ENCODE peak calls at places on chromosomes 16 and 17, in five cellular contexts. U is stomach, B is neural progenitor cell, M is cardiac muscle cell, Z is endodermal cell. W is an unnamed sample. For H3K4me1, the result is how much of the 10 kb centered on the place peaks cover.

GRCh38 chr17:29240477-29240876 is 6.2 kb upstream of the CRYBA1 start:
- DNase-seq in U (no peak), B (peak), M (no peak), Z (no peak), W (no peak)

GRCh38 chr17:74566132-74566753 is 1.1 kb downstream of the CD300H start:
- DNase-seq in U (peak), B (peak), M (peak), Z (peak), W (no peak)

GRCh38 chr16:14309906-14310305 is 238.8 kb downstream of the MRTFB start:
- DNase-seq in U (no peak), B (no peak), M (no peak), Z (peak), W (no peak)

GRCh38 chr17:73782641-73783381 is 138.6 kb upstream of the SDK2 start:
- DNase-seq in U (no peak), B (peak), M (no peak), Z (peak), W (no peak)

GRCh38 chr17:32283745-32284207 is 18.1 kb downstream of the RHBDL3 start:
- DNase-seq in U (no peak), B (no peak), M (peak), Z (peak), W (no peak)

GRCh38 chr17:42403150-42403549 is 14.9 kb upstream of the STAT3 start:
- DNase-seq in U (peak), B (peak), M (no peak), Z (peak), W (no peak)

GRCh38 chr16:53968454-53968853 is 264.5 kb downstream of the FTO start:
- DNase-seq in U (no peak), B (no peak), M (no peak), Z (no peak), W (no peak)

GRCh38 chr16:75340715-75341500 is 89.5 kb upstream of the BCAR1 start:
- DNase-seq in U (no peak), B (no peak), M (peak), Z (no peak), W (no peak)

GRCh38 chr17:51434434-51435170 is 174.3 kb downstream of the UTP18 start:
- DNase-seq in U (no peak), B (no peak), M (no peak), Z (peak), W (no peak)

GRCh38 chr17:51018541-51018940 is 102.1 kb downstream of the SPAG9 start:
- DNase-seq in U (no peak), B (no peak), M (no peak), Z (no peak), W (no peak)

GRCh38 chr17:35727635-35728034 is 3.8 kb upstream of the RASL10B start:
- DNase-seq in U (no peak), B (no peak), M (no peak), Z (peak), W (no peak)

GRCh38 chr17:16486373-16487250 is 5.4 kb downstream of the LRRC75A start:
- DNase-seq in U (peak), B (peak), M (peak), Z (peak), W (no peak)

GRCh38 chr17:6555331-6556120 is 829 bp downstream of the PITPNM3 start:
- DNase-seq in U (peak), B (peak), M (peak), Z (peak), W (no peak)

GRCh38 chr17:72458301-72458700 is 337.5 kb downstream of the SOX9 start:
- DNase-seq in U (no peak), B (no peak), M (no peak), Z (no peak), W (no peak)

GRCh38 chr16:683396-684066 is 603 bp downstream of the JMJD8 start:
- DNase-seq in U (no peak), B (peak), M (no peak), Z (peak), W (no peak)
- H3K4me1 ChIP-seq in U (under half), B (under half), M (under half), Z (under half), W (half or more)

DNA sequence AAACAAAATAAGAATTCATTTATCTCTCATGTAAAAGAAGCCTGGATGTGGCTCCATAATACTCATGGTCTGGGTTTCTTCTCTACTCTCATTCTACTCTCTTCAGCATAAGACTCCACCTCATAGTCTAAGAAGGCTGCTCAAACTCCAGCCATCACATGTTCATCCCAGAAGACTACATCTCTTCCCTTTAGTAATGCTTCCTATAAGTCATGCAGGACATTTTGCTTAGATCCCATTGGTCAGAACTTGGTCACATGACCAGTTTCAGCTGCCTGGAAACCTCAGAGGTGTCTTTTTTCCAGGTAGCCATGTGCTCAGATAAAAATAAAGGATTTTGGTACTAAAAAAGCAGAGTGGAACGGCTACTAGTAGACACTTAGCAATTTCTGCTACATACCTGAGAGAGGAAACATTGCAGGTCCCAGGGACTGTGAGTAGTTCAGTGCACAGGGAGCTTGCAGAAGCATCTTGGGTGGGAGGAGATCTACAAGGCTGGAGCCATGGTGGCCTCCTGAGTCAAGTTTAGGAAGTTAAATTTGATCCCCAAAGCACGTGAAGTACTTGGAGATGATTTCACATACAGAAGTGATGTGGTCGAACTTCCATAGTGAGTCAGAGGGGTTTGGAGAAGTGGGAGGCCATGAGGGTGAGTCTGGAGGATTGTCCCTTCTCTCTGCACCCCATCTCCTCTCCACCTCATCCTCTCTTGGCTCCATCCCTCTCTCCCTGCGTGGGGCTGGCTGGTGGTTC is 110.2 kb downstream of the CCDC182 start:
- DNase-seq in U (no peak), B (no peak), M (no peak), Z (no peak), W (no peak)
- H3K4me1 ChIP-seq in U (under half), B (under half), M (under half), Z (under half), W (under half)

GRCh38 chr16:3878610-3879009 is 1.9 kb downstream of the CREBBP start:
- DNase-seq in U (no peak), B (no peak), M (peak), Z (no peak), W (no peak)

GRCh38 chr16:3874794-3875692 is 5.5 kb downstream of the CREBBP start:
- DNase-seq in U (no peak), B (no peak), M (no peak), Z (no peak), W (no peak)

GRCh38 chr16:3874242-3874641 is 6.3 kb downstream of the CREBBP start:
- DNase-seq in U (no peak), B (no peak), M (no peak), Z (no peak), W (no peak)

GRCh38 chr16:3876160-3876559 is 4.4 kb downstream of the CREBBP start:
- DNase-seq in U (no peak), B (no peak), M (no peak), Z (no peak), W (no peak)

GRCh38 chr16:3876695-3877094 is 3.8 kb downstream of the CREBBP start:
- DNase-seq in U (no peak), B (no peak), M (no peak), Z (no peak), W (no peak)
- H3K4me1 ChIP-seq in U (half or more), B (half or more), M (half or more), Z (under half), W (half or more)

DNA sequence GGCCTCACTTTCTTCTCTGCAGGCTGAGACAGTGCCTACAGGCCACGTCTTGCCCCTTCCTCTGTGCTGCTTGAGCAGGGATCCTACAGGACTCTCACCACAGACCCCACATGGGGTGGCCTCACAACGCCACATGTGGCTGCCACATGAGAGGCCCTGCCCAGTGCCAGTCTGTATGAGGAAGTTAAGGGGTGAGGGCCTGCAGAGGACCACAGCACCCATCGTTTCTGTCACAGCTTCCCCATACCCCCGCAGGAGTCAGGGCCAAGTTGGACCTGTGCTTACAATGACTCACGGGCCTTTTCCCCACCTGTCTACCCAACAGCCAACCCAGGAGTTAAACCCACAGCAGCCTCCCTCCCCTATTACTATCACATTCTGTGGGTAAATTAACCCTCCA is 2.9 kb upstream of the GSDMB start:
- DNase-seq in U (no peak), B (no peak), M (no peak), Z (no peak), W (no peak)
- H3K4me1 ChIP-seq in U (under half), B (under half), M (under half), Z (under half), W (half or more)

GRCh38 chr17:36931697-36932382 is 5.4 kb upstream of the LHX1 start:
- DNase-seq in U (no peak), B (no peak), M (peak), Z (peak), W (no peak)
- H3K4me1 ChIP-seq in U (half or more), B (half or more), M (under half), Z (under half), W (half or more)

GRCh38 chr16:67528222-67528869 is at the start of gene RIPOR1:
- DNase-seq in U (peak), B (peak), M (peak), Z (peak), W (no peak)

GRCh38 chr16:67529639-67530012 is 997 bp downstream of the RIPOR1 start:
- DNase-seq in U (no peak), B (peak), M (peak), Z (no peak), W (no peak)

GRCh38 chr16:67528870-67529638 is 425 bp downstream of the RIPOR1 start:
- DNase-seq in U (no peak), B (peak), M (peak), Z (peak), W (no peak)

GRCh38 chr16:67525176-67525860 is 3.3 kb upstream of the RIPOR1 start:
- DNase-seq in U (no peak), B (no peak), M (peak), Z (no peak), W (no peak)

GRCh38 chr16:67526149-67526732 is 2.4 kb upstream of the RIPOR1 start:
- DNase-seq in U (no peak), B (no peak), M (peak), Z (no peak), W (no peak)
- H3K4me1 ChIP-seq in U (under half), B (under half), M (under half), Z (under half), W (under half)

GRCh38 chr16:87360862-87361610 is 22.5 kb downstream of the FBXO31 start:
- DNase-seq in U (no peak), B (peak), M (no peak), Z (no peak), W (no peak)

GRCh38 chr16:87363771-87364476 is 19.7 kb downstream of the FBXO31 start:
- DNase-seq in U (peak), B (no peak), M (no peak), Z (no peak), W (no peak)

GRCh38 chr16:87359121-87359520 is 24.5 kb downstream of the FBXO31 start:
- DNase-seq in U (no peak), B (no peak), M (no peak), Z (no peak), W (no peak)

GRCh38 chr16:87365021-87365713 is 18.4 kb downstream of the FBXO31 start:
- DNase-seq in U (no peak), B (no peak), M (no peak), Z (no peak), W (no peak)

GRCh38 chr16:87361916-87362619 is 21.5 kb downstream of the FBXO31 start:
- DNase-seq in U (no peak), B (no peak), M (no peak), Z (no peak), W (no peak)
- H3K4me1 ChIP-seq in U (under half), B (under half), M (under half), Z (under half), W (under half)

DNA sequence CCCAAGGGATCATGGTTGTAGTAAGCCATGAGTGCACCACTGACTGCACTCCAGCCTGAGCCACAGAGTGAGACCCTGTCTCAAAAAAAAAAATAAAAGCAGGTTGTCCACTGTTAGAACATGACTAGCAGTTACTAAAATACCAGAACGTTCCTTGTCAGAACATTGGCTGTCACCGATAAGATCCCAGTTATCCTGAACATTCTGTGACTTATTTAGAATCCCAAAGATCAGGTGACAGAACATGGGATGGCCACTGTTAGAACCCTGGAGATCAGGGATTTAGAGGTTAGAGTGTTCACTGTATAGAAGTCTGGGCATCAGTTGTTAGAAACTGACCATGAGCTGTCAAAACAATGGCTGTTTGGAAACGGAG is 8.6 kb downstream of the CES4A start:
- DNase-seq in U (no peak), B (no peak), M (no peak), Z (no peak), W (no peak)
- H3K4me1 ChIP-seq in U (under half), B (under half), M (under half), Z (under half), W (under half)

GRCh38 chr16:27374231-27374793 is 27.7 kb upstream of the IL21R start:
- DNase-seq in U (no peak), B (no peak), M (no peak), Z (peak), W (no peak)

GRCh38 chr16:27378871-27379580 is 22.9 kb upstream of the IL21R start:
- DNase-seq in U (no peak), B (no peak), M (no peak), Z (peak), W (no peak)

GRCh38 chr16:27377666-27378485 is 24.1 kb upstream of the IL21R start:
- DNase-seq in U (no peak), B (no peak), M (no peak), Z (peak), W (no peak)

GRCh38 chr16:27373312-27373711 is 28.7 kb upstream of the IL21R start:
- DNase-seq in U (no peak), B (no peak), M (no peak), Z (peak), W (no peak)

DNA sequence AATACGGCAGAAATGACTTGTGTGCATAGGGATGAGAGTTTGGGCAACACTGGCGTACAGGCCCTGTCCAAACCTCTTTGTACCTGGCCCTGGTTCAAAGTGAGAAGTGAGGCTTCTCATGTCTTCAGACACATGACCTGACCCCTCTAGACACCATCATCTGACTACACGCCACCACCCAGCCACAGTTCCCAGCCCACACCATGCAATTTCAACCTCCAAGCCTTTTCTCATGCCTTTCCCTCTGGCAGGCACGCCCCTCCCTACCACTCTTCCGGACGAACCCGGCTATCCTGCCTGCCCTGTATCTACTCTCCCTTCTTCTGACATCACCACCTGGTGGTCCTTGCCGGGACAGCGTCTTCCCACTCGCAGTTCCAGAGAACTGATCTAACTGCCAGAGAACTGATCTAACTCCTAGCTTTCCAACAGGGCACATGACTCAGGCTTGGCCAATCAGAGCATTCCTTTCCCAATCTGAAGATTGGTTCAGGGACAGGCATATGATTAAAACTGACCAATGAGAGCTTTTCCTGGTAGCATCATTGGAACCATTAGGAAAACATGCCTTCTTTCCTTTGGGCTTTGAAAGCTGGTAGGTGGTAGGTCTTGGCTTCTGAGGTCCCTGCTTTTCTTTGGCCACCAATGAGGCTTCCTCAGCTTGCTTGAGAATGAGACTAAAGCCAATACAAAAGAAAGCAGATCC is 27.0 kb upstream of the IL21R start:
- DNase-seq in U (peak), B (peak), M (peak), Z (peak), W (no peak)
- H3K4me1 ChIP-seq in U (under half), B (under half), M (under half), Z (under half), W (half or more)

GRCh38 chr16:69064164-69064563 is 41.3 kb upstream of the HAS3 start:
- DNase-seq in U (no peak), B (no peak), M (no peak), Z (no peak), W (no peak)
- H3K4me1 ChIP-seq in U (under half), B (under half), M (under half), Z (under half), W (under half)

W was measured in CD4-positive, alpha-beta memory T cell.